ENCODE peak calls at places on chromosomes 3 and 15, in seven cellular contexts. W, K, M, H, A, F and Y are unnamed samples.

GRCh38 chr15:78635346-78635745 is 5.7 kb downstream of the CHRNB4 start:
- DNase-seq in W (no peak), K (no peak), M (no peak), H (no peak), A (no peak), F (no peak), Y (no peak)

GRCh38 chr3:104460477-104461406 is 906.0 kb upstream of the ALCAM start:
- DNase-seq in W (no peak), K (no peak), M (no peak), H (no peak), A (no peak), F (peak), Y (no peak)

GRCh38 chr15:77607111-77607893 is 25.4 kb downstream of the LINGO1 start:
- DNase-seq in W (peak), K (no peak), M (no peak), H (no peak), A (no peak), F (no peak), Y (no peak)

GRCh38 chr3:13012228-13012691 is 61.0 kb downstream of the IQSEC1 start:
- DNase-seq in W (no peak), K (no peak), M (no peak), H (no peak), A (no peak), F (peak), Y (no peak)

GRCh38 chr15:98647026-98647773 is 1.1 kb upstream of the IGF1R start:
- DNase-seq in W (peak), K (peak), M (peak), H (peak), A (peak), F (no peak), Y (peak)

GRCh38 chr15:63256433-63256884 is 20.9 kb upstream of the APH1B start:
- DNase-seq in W (no peak), K (no peak), M (no peak), H (peak), A (no peak), F (no peak), Y (peak)

GRCh38 chr15:79425591-79426295 is 6.4 kb upstream of the MINAR1 start:
- DNase-seq in W (no peak), K (no peak), M (no peak), H (no peak), A (no peak), F (no peak), Y (no peak)

GRCh38 chr3:42497009-42497731 is 5.3 kb upstream of the VIPR1 start:
- DNase-seq in W (no peak), K (peak), M (peak), H (peak), A (no peak), F (no peak), Y (peak)

GRCh38 chr3:173027429-173027828 is 113.6 kb downstream of the SPATA16 start:
- DNase-seq in W (no peak), K (no peak), M (no peak), H (no peak), A (no peak), F (no peak), Y (no peak)

GRCh38 chr15:87877114-87877810 is 379.3 kb downstream of the NTRK3 start:
- DNase-seq in W (peak), K (no peak), M (no peak), H (no peak), A (peak), F (no peak), Y (no peak)

GRCh38 chr3:126126292-126126691 is 42.4 kb upstream of the SLC41A3 start:
- DNase-seq in W (no peak), K (peak), M (peak), H (no peak), A (peak), F (no peak), Y (no peak)

GRCh38 chr15:81155375-81156218 is 21.5 kb downstream of the CFAP161 start:
- DNase-seq in W (peak), K (no peak), M (no peak), H (peak), A (peak), F (no peak), Y (peak)

GRCh38 chr15:48392356-48392755 is 61.1 kb downstream of the DUT start:
- DNase-seq in W (no peak), K (no peak), M (no peak), H (no peak), A (no peak), F (no peak), Y (no peak)

GRCh38 chr3:67381667-67382272 is 272.6 kb downstream of the SUCLG2 start:
- DNase-seq in W (peak), K (no peak), M (no peak), H (peak), A (peak), F (no peak), Y (peak)

GRCh38 chr3:196181127-196181546 is 30.1 kb downstream of the ZDHHC19 start:
- DNase-seq in W (no peak), K (no peak), M (no peak), H (no peak), A (peak), F (no peak), Y (no peak)

GRCh38 chr3:120498947-120499346 is 48.2 kb upstream of the FSTL1 start:
- DNase-seq in W (no peak), K (no peak), M (no peak), H (no peak), A (no peak), F (no peak), Y (no peak)

GRCh38 chr3:112579232-112579631 is 17.4 kb downstream of the SLC35A5 start:
- DNase-seq in W (no peak), K (no peak), M (no peak), H (no peak), A (no peak), F (no peak), Y (no peak)

GRCh38 chr3:11913316-11913715 is 66.6 kb upstream of the TAMM41 start:
- DNase-seq in W (no peak), K (no peak), M (no peak), H (no peak), A (no peak), F (no peak), Y (no peak)

GRCh38 chr15:77031376-77032050 is 36.6 kb downstream of the PSTPIP1 start:
- DNase-seq in W (peak), K (peak), M (peak), H (no peak), A (peak), F (no peak), Y (peak)

GRCh38 chr3:108387065-108387464 is 90.7 kb downstream of the HHLA2 start:
- DNase-seq in W (no peak), K (no peak), M (no peak), H (no peak), A (no peak), F (no peak), Y (no peak)

GRCh38 chr3:119310052-119310451 is 15.9 kb downstream of the ARHGAP31 start:
- DNase-seq in W (no peak), K (no peak), M (no peak), H (no peak), A (no peak), F (no peak), Y (no peak)

GRCh38 chr3:98954806-98955205 is 53.3 kb upstream of the DCBLD2 start:
- DNase-seq in W (no peak), K (no peak), M (no peak), H (no peak), A (no peak), F (no peak), Y (no peak)

GRCh38 chr15:97545799-97546198 is 414.7 kb upstream of the ARRDC4 start:
- DNase-seq in W (no peak), K (no peak), M (no peak), H (no peak), A (no peak), F (no peak), Y (no peak)

GRCh38 chr15:23753248-23753647 is 66.1 kb upstream of the NDN start:
- DNase-seq in W (no peak), K (no peak), M (no peak), H (no peak), A (no peak), F (no peak), Y (no peak)

GRCh38 chr15:24764375-24765171 is 89.0 kb downstream of the NPAP1 start:
- DNase-seq in W (no peak), K (no peak), M (no peak), H (no peak), A (no peak), F (no peak), Y (no peak)

GRCh38 chr3:69009559-69010410 is 3.7 kb downstream of the EOGT start:
- DNase-seq in W (no peak), K (peak), M (no peak), H (no peak), A (no peak), F (no peak), Y (no peak)

GRCh38 chr3:48528754-48529153 is 24.8 kb upstream of the SHISA5 start:
- DNase-seq in W (no peak), K (no peak), M (no peak), H (no peak), A (no peak), F (no peak), Y (no peak)

GRCh38 chr3:129617381-129618185 is 11.1 kb upstream of the PLXND1 start:
- DNase-seq in W (no peak), K (no peak), M (no peak), H (no peak), A (no peak), F (no peak), Y (no peak)

GRCh38 chr3:71689305-71689704 is 35.9 kb downstream of the EIF4E3 start:
- DNase-seq in W (no peak), K (no peak), M (no peak), H (no peak), A (no peak), F (no peak), Y (no peak)

GRCh38 chr3:197541756-197542539 is 13.8 kb downstream of the BDH1 start:
- DNase-seq in W (peak), K (peak), M (peak), H (no peak), A (peak), F (no peak), Y (no peak)

GRCh38 chr3:196654691-196655090 is 15.2 kb downstream of the NRROS start:
- DNase-seq in W (no peak), K (no peak), M (no peak), H (no peak), A (no peak), F (no peak), Y (no peak)

GRCh38 chr3:53941945-53942344 is 50.3 kb upstream of the SELENOK start:
- DNase-seq in W (no peak), K (no peak), M (no peak), H (no peak), A (no peak), F (no peak), Y (no peak)

GRCh38 chr15:63436872-63437375 is 55.3 kb upstream of the CA12 start:
- DNase-seq in W (peak), K (no peak), M (no peak), H (peak), A (peak), F (no peak), Y (peak)

GRCh38 chr3:136750209-136750921 is 1.8 kb downstream of the STAG1 start:
- DNase-seq in W (peak), K (no peak), M (peak), H (no peak), A (no peak), F (no peak), Y (peak)

GRCh38 chr3:126360046-126360713 is 3.0 kb upstream of the KLF15 start:
- DNase-seq in W (no peak), K (no peak), M (no peak), H (no peak), A (no peak), F (no peak), Y (no peak)

GRCh38 chr3:30315452-30315851 is 290.9 kb upstream of the TGFBR2 start:
- DNase-seq in W (no peak), K (no peak), M (no peak), H (no peak), A (no peak), F (no peak), Y (no peak)

GRCh38 chr15:34853001-34853758 is 57.8 kb upstream of the ACTC1 start:
- DNase-seq in W (no peak), K (no peak), M (no peak), H (no peak), A (no peak), F (no peak), Y (no peak)

GRCh38 chr3:118636841-118637240 is 397.8 kb downstream of the IGSF11 start:
- DNase-seq in W (peak), K (no peak), M (no peak), H (no peak), A (peak), F (no peak), Y (peak)

DNA sequence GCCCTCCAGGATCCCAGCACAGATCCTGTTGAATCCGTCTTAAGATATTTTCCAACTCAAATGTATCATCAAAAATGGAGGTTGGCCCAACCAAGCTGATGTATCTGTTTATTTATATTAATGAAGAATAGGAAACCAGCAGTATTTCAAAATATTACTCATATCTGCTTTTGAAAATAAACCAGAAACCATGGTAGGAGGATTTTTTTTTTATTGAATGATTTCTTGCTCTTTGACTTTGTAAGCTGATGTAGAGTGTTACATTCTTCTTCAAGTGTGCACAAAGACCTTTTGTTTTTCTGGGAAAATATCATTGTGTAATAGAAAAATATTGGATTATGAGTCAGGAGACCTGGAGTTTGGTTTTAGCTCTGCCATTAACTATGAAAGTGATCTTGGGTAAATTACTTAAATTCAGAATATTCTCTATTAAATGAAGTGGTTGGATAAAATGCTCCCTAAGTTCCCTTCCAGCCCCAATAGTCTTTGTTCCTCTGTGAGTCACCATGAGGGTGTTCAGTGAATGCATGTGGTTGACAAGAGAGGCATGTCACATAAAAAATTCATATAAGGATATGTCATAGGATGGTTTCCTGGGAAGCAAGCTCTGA is 221.3 kb upstream of the GAP43 start:
- DNase-seq in W (no peak), K (no peak), M (no peak), H (no peak), A (no peak), F (no peak), Y (no peak)
- TF ChIP-seq MAX in W (no peak), K (no peak), M (no peak), H (no peak), A (no peak), F (no peak), Y (no peak)

DNA sequence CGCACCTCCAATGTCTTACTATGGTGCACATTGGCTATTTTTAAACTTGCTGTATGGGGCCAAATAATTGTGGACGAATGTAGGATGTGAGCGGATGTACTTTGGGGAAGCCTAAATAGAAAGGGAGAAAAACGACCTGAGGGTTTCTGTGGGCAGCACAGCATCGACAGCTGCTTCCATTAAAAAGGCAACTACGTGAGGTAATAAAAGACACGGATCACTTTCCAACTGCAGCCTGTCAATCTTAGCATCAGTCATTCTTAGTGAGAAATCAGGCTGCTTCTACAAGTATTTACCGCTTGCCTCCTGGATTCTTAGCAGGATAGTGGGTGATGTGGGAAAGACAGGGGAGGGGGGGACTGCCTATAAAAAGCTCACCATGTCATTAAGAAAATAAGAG is 186.7 kb upstream of the SLC2A2 start:
- DNase-seq in W (no peak), K (no peak), M (no peak), H (no peak), A (no peak), F (no peak), Y (no peak)
- TF ChIP-seq USF2 in W (no peak), K (no peak), M (no peak), H (no peak), A (no peak), F (no peak), Y (no peak)

GRCh38 chr3:127678315-127678599 is 5.5 kb downstream of the ABTB1 start:
- DNase-seq in W (no peak), K (peak), M (peak), H (no peak), A (no peak), F (no peak), Y (no peak)
- TF ChIP-seq MAX in W (no peak), K (no peak), M (no peak), H (no peak), A (no peak), F (no peak), Y (no peak)

GRCh38 chr3:188690932-188691331 is 480.8 kb upstream of the TPRG1 start:
- DNase-seq in W (no peak), K (no peak), M (no peak), H (no peak), A (no peak), F (no peak), Y (no peak)

GRCh38 chr3:188695251-188695650 is 476.5 kb upstream of the TPRG1 start:
- DNase-seq in W (no peak), K (no peak), M (no peak), H (no peak), A (no peak), F (no peak), Y (no peak)

GRCh38 chr3:188690076-188690475 is 481.7 kb upstream of the TPRG1 start:
- DNase-seq in W (no peak), K (no peak), M (no peak), H (no peak), A (no peak), F (no peak), Y (no peak)

GRCh38 chr3:188693435-188693834 is 478.3 kb upstream of the TPRG1 start:
- DNase-seq in W (no peak), K (no peak), M (no peak), H (no peak), A (no peak), F (no peak), Y (no peak)

DNA sequence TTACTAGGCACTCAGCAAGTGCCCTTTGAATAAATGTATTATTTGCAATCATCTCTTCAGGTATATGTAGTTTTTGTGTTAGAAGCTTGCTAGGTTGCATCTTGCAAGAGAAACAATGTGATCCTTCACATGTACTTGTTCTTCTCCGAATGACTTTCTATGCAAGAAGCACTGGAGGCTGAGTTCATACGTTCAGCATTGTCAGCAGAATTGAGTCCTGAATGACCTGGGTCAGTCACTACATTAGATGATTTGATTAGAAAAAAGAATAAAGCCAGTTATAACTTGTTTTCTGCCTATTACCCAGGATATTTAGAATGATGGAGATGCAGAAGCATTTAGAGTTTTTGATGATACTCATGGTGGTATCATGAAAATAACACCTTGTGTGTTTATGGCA is 479.1 kb upstream of the TPRG1 start:
- DNase-seq in W (no peak), K (no peak), M (no peak), H (no peak), A (no peak), F (no peak), Y (no peak)
- TF ChIP-seq USF2 in W (no peak), K (no peak), M (no peak), H (no peak), A (no peak), F (no peak), Y (no peak)

GRCh38 chr15:74134387-74135027 is 4.1 kb downstream of the ISLR2 start:
- DNase-seq in W (no peak), K (peak), M (peak), H (no peak), A (no peak), F (no peak), Y (no peak)
- TF ChIP-seq MAX in W (no peak), K (peak), M (peak), H (no peak), A (no peak), F (no peak), Y (no peak)

DNA sequence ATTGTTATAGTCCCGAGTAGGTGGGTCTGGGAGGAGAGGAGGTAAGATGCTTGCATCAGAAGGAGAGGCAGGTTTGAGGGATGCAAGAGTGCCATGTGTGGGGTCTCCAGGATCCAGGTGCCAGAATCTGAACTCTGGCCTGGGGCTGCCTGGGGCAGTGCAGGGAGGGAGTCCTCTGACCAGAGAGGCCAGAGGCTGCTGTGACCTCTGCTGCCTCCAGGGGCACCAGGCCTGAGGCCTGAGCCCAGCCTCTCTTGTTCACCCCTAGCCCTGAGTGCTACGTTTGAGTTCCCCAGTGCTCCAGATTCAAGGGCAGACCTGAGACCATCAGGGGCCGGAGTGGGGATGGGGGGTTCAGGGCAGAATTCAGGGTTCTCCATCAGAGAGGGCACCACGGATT is 7.4 kb downstream of the SLC38A3 start:
- DNase-seq in W (no peak), K (peak), M (no peak), H (no peak), A (no peak), F (no peak), Y (no peak)
- TF ChIP-seq USF2 in W (no peak), K (no peak), M (no peak), H (no peak), A (no peak), F (no peak), Y (no peak)

GRCh38 chr3:124964432-124964831 is 29.9 kb upstream of the MUC13 start:
- DNase-seq in W (no peak), K (no peak), M (no peak), H (no peak), A (no peak), F (no peak), Y (peak)

GRCh38 chr3:124967964-124968363 is 33.4 kb upstream of the MUC13 start:
- DNase-seq in W (no peak), K (no peak), M (no peak), H (no peak), A (no peak), F (no peak), Y (no peak)

GRCh38 chr3:124963755-124964154 is 29.2 kb upstream of the MUC13 start:
- DNase-seq in W (no peak), K (no peak), M (no peak), H (no peak), A (no peak), F (no peak), Y (peak)

GRCh38 chr3:124966557-124967480 is 32.3 kb upstream of the MUC13 start:
- DNase-seq in W (no peak), K (no peak), M (no peak), H (no peak), A (no peak), F (no peak), Y (no peak)

GRCh38 chr3:124965413-124965812 is 30.9 kb upstream of the MUC13 start:
- DNase-seq in W (no peak), K (no peak), M (no peak), H (no peak), A (no peak), F (peak), Y (no peak)
- TF ChIP-seq MAX in W (no peak), K (no peak), M (no peak), H (no peak), A (no peak), F (no peak), Y (no peak)